ENCODE peak calls at places on chromosomes 11 and 22, in eight cellular contexts. Z, C, U, I, E, Y, M and Q are unnamed samples.

GRCh38 chr11:62542111-62542745 is 4.4 kb downstream of the AHNAK start:
- DNase-seq in Z (no peak), C (no peak), U (no peak), I (no peak), E (no peak), Y (peak), M (no peak), Q (no peak)

GRCh38 chr11:44110231-44110679 is 14.8 kb downstream of the EXT2 start:
- DNase-seq in Z (peak), C (peak), U (no peak), I (peak), E (peak), Y (peak), M (no peak), Q (peak)

GRCh38 chr11:63537293-63538101 is 889 bp downstream of the PLAAT4 start:
- DNase-seq in Z (no peak), C (peak), U (no peak), I (peak), E (no peak), Y (peak), M (peak), Q (no peak)

GRCh38 chr11:65419773-65420481 is 2.7 kb upstream of the NEAT1 start:
- DNase-seq in Z (no peak), C (peak), U (peak), I (peak), E (peak), Y (peak), M (peak), Q (peak)

GRCh38 chr11:115530752-115531151 is 26.5 kb upstream of the CADM1 start:
- DNase-seq in Z (no peak), C (no peak), U (no peak), I (no peak), E (no peak), Y (no peak), M (no peak), Q (no peak)

GRCh38 chr22:38203090-38203810 is 1.5 kb downstream of the MAFF start:
- DNase-seq in Z (no peak), C (no peak), U (no peak), I (peak), E (no peak), Y (peak), M (no peak), Q (peak)

GRCh38 chr11:102599642-102600261 is 25.4 kb downstream of the MMP20 start:
- DNase-seq in Z (no peak), C (peak), U (peak), I (peak), E (no peak), Y (no peak), M (no peak), Q (peak)

GRCh38 chr22:38135133-38135706 is 24.7 kb upstream of the BAIAP2L2 start:
- DNase-seq in Z (no peak), C (peak), U (peak), I (peak), E (no peak), Y (peak), M (peak), Q (peak)

GRCh38 chr11:8223513-8223899 is 40.2 kb downstream of the LMO1 start:
- DNase-seq in Z (no peak), C (peak), U (no peak), I (no peak), E (no peak), Y (peak), M (no peak), Q (peak)

GRCh38 chr22:17786435-17787158 is 12.3 kb upstream of the BID start:
- DNase-seq in Z (peak), C (peak), U (no peak), I (peak), E (no peak), Y (peak), M (peak), Q (peak)